ENCODE peak calls at places on chromosomes 13 and 19, in eight cellular contexts. I, U, A, O, G, H, D and S are unnamed samples.

GRCh38 chr13:111267205-111267604 is 53.2 kb upstream of the TEX29 start:
- DNase-seq in A (no peak), H (no peak), D (no peak), O (no peak), I (no peak), U (no peak), G (no peak), S (no peak)

GRCh38 chr19:17450264-17451075 is 2.0 kb upstream of the TMEM221 start:
- DNase-seq in G (no peak), I (no peak), H (no peak), U (peak), A (no peak), D (no peak), O (no peak), S (no peak)

GRCh38 chr13:28640861-28641599 is 17.9 kb upstream of the POMP start:
- DNase-seq in U (peak), I (no peak), O (no peak), G (no peak), A (no peak), D (no peak), H (no peak), S (no peak)

GRCh38 chr13:23990443-23990842 is 93.1 kb upstream of the C1QTNF9B start:
- DNase-seq in U (no peak), D (no peak), H (no peak), I (no peak), O (no peak), G (no peak), A (no peak), S (no peak)

GRCh38 chr19:48964205-48965032 is 690 bp upstream of the FTL start:
- DNase-seq in A (peak), D (peak), H (no peak), O (no peak), G (no peak), I (no peak), U (no peak), S (peak)

GRCh38 chr13:98419786-98420559 is 156.9 kb downstream of the STK24 start:
- DNase-seq in D (no peak), U (no peak), I (no peak), H (no peak), A (no peak), O (no peak), G (no peak), S (no peak)

GRCh38 chr13:21081926-21082325 is 20.5 kb upstream of the LATS2 start:
- DNase-seq in O (no peak), I (no peak), A (no peak), U (no peak), D (no peak), H (no peak), G (no peak), S (no peak)

GRCh38 chr19:21482863-21483276 is 22.5 kb upstream of the ZNF429 start:
- DNase-seq in D (peak), H (peak), G (no peak), U (no peak), I (peak), A (peak), O (peak), S (peak)

GRCh38 chr13:112781881-112782361 is 92.1 kb downstream of the ATP11A start:
- DNase-seq in A (no peak), O (no peak), H (no peak), D (peak), G (no peak), I (peak), U (no peak), S (peak)

GRCh38 chr13:44132710-44133109 is 240.9 kb upstream of the SERP2 start:
- DNase-seq in G (no peak), D (peak), U (peak), O (no peak), I (peak), H (no peak), A (peak), S (no peak)

GRCh38 chr13:40230833-40231266 is 435.6 kb downstream of the FOXO1 start:
- DNase-seq in U (no peak), G (no peak), D (peak), O (no peak), H (no peak), I (no peak), A (no peak), S (no peak)

GRCh38 chr13:26628706-26629105 is 71.2 kb downstream of the WASF3 start:
- DNase-seq in A (peak), G (no peak), I (no peak), O (no peak), H (no peak), U (peak), D (peak), S (no peak)

GRCh38 chr13:50589139-50589538 is 254.4 kb downstream of the DLEU7 start:
- DNase-seq in O (no peak), D (peak), I (no peak), U (peak), A (no peak), H (no peak), G (no peak), S (no peak)

GRCh38 chr19:46488551-46488950 is 7.1 kb downstream of the PNMA8B start:
- DNase-seq in I (no peak), U (no peak), O (no peak), H (no peak), G (no peak), D (no peak), A (no peak), S (peak)

GRCh38 chr13:34522818-34523217 is 419.3 kb upstream of the NBEA start:
- DNase-seq in O (no peak), H (no peak), U (no peak), A (no peak), I (no peak), D (no peak), G (no peak), S (no peak)

GRCh38 chr13:44764334-44764733 is 188.2 kb upstream of the TSC22D1 start:
- DNase-seq in A (peak), I (no peak), G (no peak), U (peak), D (no peak), H (no peak), O (no peak), S (no peak)

GRCh38 chr13:113756441-113757097 is 2.5 kb upstream of the TMEM255B start:
- DNase-seq in G (no peak), I (no peak), D (peak), A (no peak), O (no peak), U (no peak), H (no peak), S (no peak)

GRCh38 chr13:39210961-39211534 is 172.8 kb downstream of the NHLRC3 start:
- DNase-seq in G (no peak), A (no peak), O (no peak), U (no peak), H (no peak), D (no peak), I (no peak), S (no peak)

GRCh38 chr19:10145031-10145430 is 25.3 kb upstream of the EIF3G start:
- DNase-seq in A (no peak), O (no peak), U (no peak), H (no peak), D (no peak), I (no peak), G (no peak), S (no peak)

GRCh38 chr13:27961227-27962085 is 7.7 kb downstream of the CDX2 start:
- DNase-seq in H (no peak), O (no peak), D (no peak), U (no peak), I (no peak), A (no peak), G (no peak), S (no peak)

GRCh38 chr13:110305949-110306339 is 1.0 kb downstream of the COL4A1 start:
- DNase-seq in O (no peak), I (no peak), H (no peak), A (no peak), G (no peak), U (no peak), D (peak), S (no peak)

GRCh38 chr13:106491463-106491862 is 44.0 kb downstream of the EFNB2 start:
- DNase-seq in U (no peak), H (no peak), G (no peak), O (no peak), D (no peak), A (no peak), I (no peak), S (no peak)

GRCh38 chr13:27917121-27917947 is 2.5 kb upstream of the PDX1 start:
- DNase-seq in G (no peak), H (no peak), I (no peak), D (no peak), U (no peak), A (no peak), O (no peak), S (no peak)

GRCh38 chr19:46975918-46976782 is 43.5 kb upstream of the NPAS1 start:
- DNase-seq in A (peak), I (peak), G (peak), O (no peak), U (peak), H (no peak), D (peak), S (peak)

GRCh38 chr13:100828226-100828625 is 153.6 kb upstream of the TMTC4 start:
- DNase-seq in D (no peak), I (no peak), O (no peak), H (no peak), U (no peak), A (no peak), G (no peak), S (no peak)

GRCh38 chr19:11242864-11243797 is 3.7 kb downstream of the ANGPTL8 start:
- DNase-seq in I (peak), H (peak), U (peak), D (peak), O (peak), G (peak), A (peak), S (peak)

GRCh38 chr13:33349996-33350826 is 64.7 kb upstream of the STARD13 start:
- DNase-seq in I (peak), A (peak), O (no peak), H (no peak), G (no peak), U (peak), D (peak), S (peak)

GRCh38 chr13:20353973-20354372 is 121.9 kb upstream of the GJB6 start:
- DNase-seq in O (no peak), U (no peak), I (no peak), H (no peak), A (no peak), G (no peak), D (peak), S (no peak)

GRCh38 chr19:14732510-14732909 is 42.7 kb downstream of the ZNF333 start:
- DNase-seq in O (no peak), G (no peak), U (no peak), I (no peak), H (no peak), A (no peak), D (no peak), S (no peak)

GRCh38 chr13:72959643-72960042 is 99.2 kb upstream of the KLF5 start:
- DNase-seq in H (no peak), G (no peak), O (no peak), U (peak), D (peak), I (no peak), A (no peak), S (no peak)

GRCh38 chr13:90014038-90014437 is 1333.4 kb upstream of the MIR17HG start:
- DNase-seq in I (no peak), O (no peak), H (no peak), D (no peak), A (no peak), U (no peak), G (no peak), S (no peak)

GRCh38 chr13:110942248-110942981 is 27.5 kb upstream of the ANKRD10 start:
- DNase-seq in U (no peak), H (no peak), O (no peak), D (peak), I (no peak), G (no peak), A (no peak), S (no peak)

GRCh38 chr13:89726690-89727435 is 1620.6 kb upstream of the MIR17HG start:
- DNase-seq in O (no peak), G (no peak), D (peak), U (no peak), I (no peak), H (no peak), A (no peak), S (no peak)

GRCh38 chr13:40456397-40456958 is 210.0 kb downstream of the FOXO1 start:
- DNase-seq in I (no peak), O (no peak), U (no peak), G (no peak), H (no peak), A (no peak), D (no peak), S (no peak)

GRCh38 chr13:73677041-73677589 is 457.1 kb downstream of the KLF12 start:
- DNase-seq in I (no peak), A (no peak), D (peak), G (no peak), H (no peak), O (no peak), U (peak), S (no peak)

GRCh38 chr19:44753932-44754742 is 5.6 kb downstream of the BCL3 start:
- DNase-seq in A (peak), H (peak), U (peak), G (no peak), I (peak), O (peak), D (peak), S (peak)